ENCODE peak calls at places on chromosomes 13 and 19, in four cellular contexts. One of them, this sample, is unnamed.
A peak's percentile ranks its signal among the peaks of the same experiment; 100 is the strongest.

GRCh38 chr19:7921302-7921954 is 1.3 kb downstream of the SNAPC2 start:
- DNase-seq in HCEC 1CT: no peak
- DNase-seq in HEK293T: no peak
- DNase-seq in occipital lobe: no peak
- DNase-seq in this sample: no peak

GRCh38 chr13:24161010-24161775 is 673 bp downstream of the SPATA13 start:
- DNase-seq in HCEC 1CT: no peak
- DNase-seq in HEK293T: no peak
- DNase-seq in occipital lobe: no peak
- DNase-seq in this sample: peak; percentile 48

GRCh38 chr19:44401108-44401786 is at the start of gene ZNF285:
- DNase-seq in HCEC 1CT: peak; percentile 85
- DNase-seq in HEK293T: peak; percentile 53
- DNase-seq in occipital lobe: no peak
- DNase-seq in this sample: peak; percentile 98

GRCh38 chr13:84985860-84986259 is 813.4 kb downstream of the SLITRK6 start:
- DNase-seq in HCEC 1CT: no peak
- DNase-seq in HEK293T: peak; percentile 19
- DNase-seq in occipital lobe: no peak
- DNase-seq in this sample: peak; percentile 3

GRCh38 chr13:114283581-114283980 is 2.2 kb downstream of the UPF3A start:
- DNase-seq in HCEC 1CT: no peak
- DNase-seq in HEK293T: no peak
- DNase-seq in occipital lobe: no peak
- DNase-seq in this sample: no peak

GRCh38 chr13:85411608-85412007 is 387.6 kb downstream of the SLITRK6 start:
- DNase-seq in HCEC 1CT: no peak
- DNase-seq in HEK293T: no peak
- DNase-seq in occipital lobe: no peak
- DNase-seq in this sample: no peak

GRCh38 chr19:48629599-48630288 is 7.4 kb downstream of the DBP start:
- DNase-seq in HCEC 1CT: no peak
- DNase-seq in HEK293T: peak; percentile 67
- DNase-seq in occipital lobe: no peak
- DNase-seq in this sample: no peak

GRCh38 chr19:39966617-39967016 is 4.3 kb upstream of the PSMC4 start:
- DNase-seq in HCEC 1CT: no peak
- DNase-seq in HEK293T: no peak
- DNase-seq in occipital lobe: no peak
- DNase-seq in this sample: no peak

GRCh38 chr13:75959861-75960481 is 323.8 kb downstream of the LMO7 start:
- DNase-seq in HCEC 1CT: no peak
- DNase-seq in HEK293T: no peak
- DNase-seq in occipital lobe: no peak
- DNase-seq in this sample: no peak

GRCh38 chr13:38542601-38543000 is 144.3 kb upstream of the FREM2 start:
- DNase-seq in HCEC 1CT: peak; percentile 24
- DNase-seq in HEK293T: no peak
- DNase-seq in occipital lobe: no peak
- DNase-seq in this sample: peak; percentile 16

GRCh38 chr13:59303433-59303832 is 860.3 kb downstream of the DIAPH3 start:
- DNase-seq in HCEC 1CT: no peak
- DNase-seq in HEK293T: no peak
- DNase-seq in occipital lobe: no peak
- DNase-seq in this sample: no peak

GRCh38 chr13:113049521-113049941 is 56.1 kb upstream of the F7 start:
- DNase-seq in HCEC 1CT: no peak
- DNase-seq in HEK293T: no peak
- DNase-seq in occipital lobe: peak; percentile 69
- DNase-seq in this sample: no peak

GRCh38 chr13:111398196-111398595 is 77.8 kb downstream of the TEX29 start:
- DNase-seq in HCEC 1CT: no peak
- DNase-seq in HEK293T: no peak
- DNase-seq in occipital lobe: no peak
- DNase-seq in this sample: no peak

GRCh38 chr19:2123682-2124387 is 27.1 kb downstream of the IZUMO4 start:
- DNase-seq in HCEC 1CT: no peak
- DNase-seq in HEK293T: no peak
- DNase-seq in occipital lobe: no peak
- DNase-seq in this sample: no peak

GRCh38 chr13:70884196-70884595 is 775.9 kb upstream of the KLHL1 start:
- DNase-seq in HCEC 1CT: no peak
- DNase-seq in HEK293T: no peak
- DNase-seq in occipital lobe: no peak
- DNase-seq in this sample: no peak

GRCh38 chr19:48724796-48725753 is 5.5 kb upstream of the MAMSTR start:
- DNase-seq in HCEC 1CT: peak; percentile 88
- DNase-seq in HEK293T: peak; percentile 46
- DNase-seq in occipital lobe: no peak
- DNase-seq in this sample: peak; percentile 96

GRCh38 chr19:5154129-5154798 is 185.4 kb downstream of the KDM4B start:
- DNase-seq in HCEC 1CT: peak; percentile 7
- DNase-seq in HEK293T: peak; percentile 66
- DNase-seq in occipital lobe: no peak
- DNase-seq in this sample: peak; percentile 27

GRCh38 chr19:3234800-3235199 is 10.3 kb downstream of the CELF5 start:
- DNase-seq in HCEC 1CT: no peak
- DNase-seq in HEK293T: peak; percentile 60
- DNase-seq in occipital lobe: no peak
- DNase-seq in this sample: no peak

GRCh38 chr19:55212447-55212846 is 3.1 kb upstream of the PTPRH start:
- DNase-seq in HCEC 1CT: no peak
- DNase-seq in HEK293T: no peak
- DNase-seq in occipital lobe: no peak
- DNase-seq in this sample: no peak

GRCh38 chr13:104408733-104409132 is 1342.5 kb upstream of the SLC10A2 start:
- DNase-seq in HCEC 1CT: no peak
- DNase-seq in HEK293T: no peak
- DNase-seq in occipital lobe: no peak
- DNase-seq in this sample: no peak

GRCh38 chr13:23617551-23618014 is 47.4 kb downstream of the TNFRSF19 start:
- DNase-seq in HCEC 1CT: no peak
- DNase-seq in HEK293T: no peak
- DNase-seq in occipital lobe: no peak
- DNase-seq in this sample: peak; percentile 38

GRCh38 chr19:33606556-33606955 is 15.2 kb upstream of the CHST8 start:
- DNase-seq in HCEC 1CT: no peak
- DNase-seq in HEK293T: no peak
- DNase-seq in occipital lobe: no peak
- DNase-seq in this sample: no peak

GRCh38 chr19:46890423-46891170 is 29.8 kb downstream of the ARHGAP35 start:
- DNase-seq in HCEC 1CT: peak; percentile 93
- DNase-seq in HEK293T: no peak
- DNase-seq in occipital lobe: no peak
- DNase-seq in this sample: peak; percentile 95